ENCODE peak calls at places on chromosome 1, in seven cellular contexts. X, P, N, B, A, G and E are unnamed samples.

GRCh38 chr1:154837034-154837678 is 32.9 kb downstream of the KCNN3 start:
- DNase-seq in G (peak; percentile 44), P (no peak), X (no peak), B (no peak), N (no peak), A (no peak), E (no peak)

GRCh38 chr1:111214884-111215283 is 12.6 kb upstream of the CHI3L2 start:
- DNase-seq in B (no peak), P (no peak), X (no peak), N (no peak), G (no peak), A (no peak), E (no peak)

GRCh38 chr1:215599418-215599817 is 32.3 kb downstream of the KCTD3 start:
- DNase-seq in B (no peak), P (no peak), X (no peak), G (no peak), A (peak; percentile 57), N (no peak), E (no peak)

GRCh38 chr1:20885121-20885520 is 98.0 kb upstream of the HP1BP3 start:
- DNase-seq in G (no peak), A (peak; percentile 21), P (no peak), N (no peak), X (no peak), B (no peak), E (no peak)

GRCh38 chr1:156152628-156153027 is 757 bp upstream of the SEMA4A start:
- DNase-seq in P (peak; percentile 96), B (no peak), G (peak; percentile 53), A (peak; percentile 59), X (no peak), N (no peak), E (no peak)

GRCh38 chr1:170337413-170337994 is 191.7 kb downstream of the NTMT2 start:
- DNase-seq in N (no peak), G (no peak), B (no peak), P (no peak), A (no peak), X (no peak), E (no peak)

GRCh38 chr1:247401310-247402098 is 14.5 kb upstream of the NLRP3 start:
- DNase-seq in A (peak; percentile 18), N (no peak), B (no peak), G (no peak), P (no peak), X (no peak), E (no peak)

GRCh38 chr1:43711524-43712386 is 4.4 kb downstream of the ST3GAL3 start:
- DNase-seq in X (no peak), B (peak; percentile 45), P (peak; percentile 56), A (peak; percentile 83), N (no peak), G (no peak), E (no peak)

GRCh38 chr1:52970149-52970548 is 43.1 kb downstream of the SCP2 start:
- DNase-seq in G (peak; percentile 43), A (peak; percentile 10), N (no peak), P (no peak), B (peak; percentile 20), X (no peak), E (no peak)

GRCh38 chr1:100127226-100127625 is 5.5 kb downstream of the SASS6 start:
- DNase-seq in B (no peak), A (no peak), N (no peak), X (no peak), G (no peak), P (no peak), E (no peak)

GRCh38 chr1:86207323-86207722 is 50.8 kb upstream of the COL24A1 start:
- DNase-seq in B (peak; percentile 4), A (peak; percentile 93), X (no peak), P (peak; percentile 45), N (no peak), G (peak; percentile 56), E (no peak)

GRCh38 chr1:89489037-89489729 is 35.4 kb upstream of the LRRC8B start:
- DNase-seq in B (no peak), X (no peak), A (peak; percentile 24), N (no peak), P (no peak), G (no peak), E (peak; percentile 92)

GRCh38 chr1:212062832-212063438 is 27.4 kb downstream of the DTL start:
- DNase-seq in A (peak; percentile 43), N (no peak), P (peak; percentile 60), B (peak; percentile 55), G (peak; percentile 83), X (no peak), E (no peak)

GRCh38 chr1:67052741-67053534 is 1.0 kb downstream of the SLC35D1 start:
- DNase-seq in X (no peak), P (no peak), B (peak; percentile 15), A (peak; percentile 65), G (peak; percentile 69), N (peak; percentile 2), E (peak; percentile 25)